ENCODE peak calls at places on chromosomes 1 and 21, in seven cellular contexts. One of them, this sample, is unnamed.
A peak's percentile ranks its signal among the peaks of the same experiment; 100 is the strongest.

GRCh38 chr1:207030522-207031009 is 2.0 kb downstream of the C1orf116 start:
- DNase-seq in mesenchymal stem cell: no peak
- DNase-seq in H9: no peak
- DNase-seq in mesendoderm: peak; percentile 53
- DNase-seq in H1: no peak
- DNase-seq in trophoblast cell: no peak
- DNase-seq in IMR-90: no peak
- DNase-seq in this sample: no peak

GRCh38 chr1:196723325-196724185 is 51.1 kb upstream of the CFHR3 start:
- DNase-seq in IMR-90: peak; percentile 23
- DNase-seq in trophoblast cell: peak; percentile 81
- DNase-seq in H1: peak; percentile 53
- DNase-seq in H9: peak; percentile 88
- DNase-seq in mesenchymal stem cell: peak; percentile 26
- DNase-seq in mesendoderm: peak; percentile 88
- DNase-seq in this sample: peak; percentile 51

GRCh38 chr1:36217667-36218066 is 6.6 kb upstream of the THRAP3 start:
- DNase-seq in mesendoderm: peak; percentile 26
- DNase-seq in mesenchymal stem cell: peak; percentile 40
- DNase-seq in trophoblast cell: no peak
- DNase-seq in IMR-90: peak; percentile 48
- DNase-seq in H9: no peak
- DNase-seq in H1: no peak
- DNase-seq in this sample: no peak

GRCh38 chr1:41690331-41690730 is 205.8 kb upstream of the EDN2 start:
- DNase-seq in IMR-90: no peak
- DNase-seq in trophoblast cell: no peak
- DNase-seq in mesendoderm: no peak
- DNase-seq in H1: no peak
- DNase-seq in H9: no peak
- DNase-seq in mesenchymal stem cell: no peak
- DNase-seq in this sample: no peak

GRCh38 chr1:112852276-112852675 is 103.7 kb downstream of the SLC16A1 start:
- DNase-seq in H1: no peak
- DNase-seq in mesendoderm: no peak
- DNase-seq in H9: no peak
- DNase-seq in trophoblast cell: peak; percentile 29
- DNase-seq in mesenchymal stem cell: no peak
- DNase-seq in IMR-90: no peak
- DNase-seq in this sample: no peak

GRCh38 chr1:55685560-55685959 is 470.4 kb upstream of the USP24 start:
- DNase-seq in mesenchymal stem cell: no peak
- DNase-seq in H9: no peak
- DNase-seq in IMR-90: no peak
- DNase-seq in trophoblast cell: no peak
- DNase-seq in mesendoderm: no peak
- DNase-seq in H1: no peak
- DNase-seq in this sample: no peak

GRCh38 chr1:34212673-34213072 is 36.0 kb downstream of the C1orf94 start:
- DNase-seq in H1: no peak
- DNase-seq in trophoblast cell: no peak
- DNase-seq in H9: no peak
- DNase-seq in mesendoderm: no peak
- DNase-seq in IMR-90: no peak
- DNase-seq in mesenchymal stem cell: no peak
- DNase-seq in this sample: no peak

GRCh38 chr1:174060090-174060489 is 37.9 kb upstream of the RC3H1 start:
- DNase-seq in H1: no peak
- DNase-seq in mesenchymal stem cell: no peak
- DNase-seq in mesendoderm: peak; percentile 61
- DNase-seq in trophoblast cell: no peak
- DNase-seq in IMR-90: peak; percentile 22
- DNase-seq in H9: no peak
- DNase-seq in this sample: no peak

GRCh38 chr1:115545791-115546733 is 95.7 kb upstream of the VANGL1 start:
- DNase-seq in trophoblast cell: peak; percentile 94
- DNase-seq in H1: peak; percentile 56
- DNase-seq in mesendoderm: peak; percentile 99
- DNase-seq in mesenchymal stem cell: peak; percentile 91
- DNase-seq in IMR-90: peak; percentile 95
- DNase-seq in H9: peak; percentile 90
- DNase-seq in this sample: no peak

GRCh38 chr1:183039985-183040447 is 16.8 kb downstream of the LAMC1 start:
- DNase-seq in trophoblast cell: no peak
- DNase-seq in IMR-90: peak; percentile 88
- DNase-seq in mesendoderm: no peak
- DNase-seq in mesenchymal stem cell: peak; percentile 85
- DNase-seq in H1: no peak
- DNase-seq in H9: no peak
- DNase-seq in this sample: no peak

GRCh38 chr1:43979528-43980254 is 681 bp downstream of the B4GALT2 start:
- DNase-seq in H9: no peak
- DNase-seq in H1: no peak
- DNase-seq in mesenchymal stem cell: peak; percentile 58
- DNase-seq in trophoblast cell: no peak
- DNase-seq in IMR-90: peak; percentile 41
- DNase-seq in mesendoderm: peak; percentile 26
- DNase-seq in this sample: no peak

GRCh38 chr21:39314155-39315027 is 959 bp upstream of the BRWD1 start:
- DNase-seq in H1: no peak
- DNase-seq in trophoblast cell: peak; percentile 12
- DNase-seq in mesenchymal stem cell: peak; percentile 72
- DNase-seq in mesendoderm: peak; percentile 79
- DNase-seq in IMR-90: peak; percentile 65
- DNase-seq in H9: peak; percentile 63
- DNase-seq in this sample: no peak

GRCh38 chr21:37564924-37565529 is 198.5 kb downstream of the DYRK1A start:
- DNase-seq in mesendoderm: no peak
- DNase-seq in mesenchymal stem cell: peak; percentile 41
- DNase-seq in H9: no peak
- DNase-seq in H1: no peak
- DNase-seq in IMR-90: peak; percentile 15
- DNase-seq in trophoblast cell: peak; percentile 43
- DNase-seq in this sample: no peak

GRCh38 chr1:230310381-230311163 is 115.6 kb downstream of the PGBD5 start:
- DNase-seq in H9: peak; percentile 61
- DNase-seq in mesendoderm: peak; percentile 64
- DNase-seq in trophoblast cell: peak; percentile 52
- DNase-seq in mesenchymal stem cell: peak; percentile 71
- DNase-seq in IMR-90: peak; percentile 68
- DNase-seq in H1: no peak
- DNase-seq in this sample: peak; percentile 81

GRCh38 chr1:46747683-46748288 is 28.9 kb upstream of the EFCAB14 start:
- DNase-seq in mesenchymal stem cell: peak; percentile 50
- DNase-seq in H1: no peak
- DNase-seq in IMR-90: peak; percentile 55
- DNase-seq in mesendoderm: peak; percentile 86
- DNase-seq in trophoblast cell: peak; percentile 43
- DNase-seq in H9: peak; percentile 71
- DNase-seq in this sample: peak; percentile 47

GRCh38 chr1:156961709-156962108 is 41.3 kb downstream of the LRRC71 start:
- DNase-seq in mesenchymal stem cell: no peak
- DNase-seq in H9: no peak
- DNase-seq in H1: no peak
- DNase-seq in mesendoderm: peak; percentile 56
- DNase-seq in trophoblast cell: no peak
- DNase-seq in IMR-90: no peak
- DNase-seq in this sample: no peak

GRCh38 chr1:85554630-85555327 is 25.8 kb upstream of the CCN1 start:
- DNase-seq in mesenchymal stem cell: peak; percentile 34
- DNase-seq in H1: no peak
- DNase-seq in trophoblast cell: no peak
- DNase-seq in IMR-90: peak; percentile 70
- DNase-seq in H9: no peak
- DNase-seq in mesendoderm: no peak
- DNase-seq in this sample: no peak

GRCh38 chr1:94544706-94545490 is 3.3 kb upstream of the F3 start:
- DNase-seq in trophoblast cell: no peak
- DNase-seq in mesenchymal stem cell: peak; percentile 85
- DNase-seq in H9: no peak
- DNase-seq in mesendoderm: peak; percentile 71
- DNase-seq in IMR-90: peak; percentile 88
- DNase-seq in H1: no peak
- DNase-seq in this sample: no peak

GRCh38 chr1:159869173-159869572 is 6.7 kb upstream of the VSIG8 start:
- DNase-seq in H9: no peak
- DNase-seq in mesendoderm: no peak
- DNase-seq in mesenchymal stem cell: peak; percentile 68
- DNase-seq in H1: no peak
- DNase-seq in trophoblast cell: peak; percentile 94
- DNase-seq in IMR-90: peak; percentile 86
- DNase-seq in this sample: no peak

GRCh38 chr21:45421071-45421845 is 16.3 kb downstream of the COL18A1 start:
- DNase-seq in trophoblast cell: no peak
- DNase-seq in IMR-90: no peak
- DNase-seq in mesendoderm: no peak
- DNase-seq in H1: no peak
- DNase-seq in mesenchymal stem cell: no peak
- DNase-seq in H9: no peak
- DNase-seq in this sample: no peak

GRCh38 chr1:15214507-15214906 is 32.5 kb upstream of the FHAD1 start:
- DNase-seq in H9: no peak
- DNase-seq in H1: no peak
- DNase-seq in mesendoderm: no peak
- DNase-seq in mesenchymal stem cell: peak; percentile 86
- DNase-seq in IMR-90: peak; percentile 55
- DNase-seq in trophoblast cell: peak; percentile 49
- DNase-seq in this sample: peak; percentile 92

GRCh38 chr21:44527156-44527982 is 12.6 kb downstream of the KRTAP10-1 start:
- DNase-seq in H9: peak; percentile 21
- DNase-seq in H1: no peak
- DNase-seq in trophoblast cell: no peak
- DNase-seq in mesenchymal stem cell: no peak
- DNase-seq in IMR-90: no peak
- DNase-seq in mesendoderm: no peak
- DNase-seq in this sample: no peak

GRCh38 chr1:194537521-194537920 is 1351.1 kb upstream of the B3GALT2 start:
- DNase-seq in mesenchymal stem cell: no peak
- DNase-seq in H9: no peak
- DNase-seq in mesendoderm: no peak
- DNase-seq in trophoblast cell: no peak
- DNase-seq in H1: no peak
- DNase-seq in IMR-90: no peak
- DNase-seq in this sample: no peak

GRCh38 chr1:9910425-9911178 is 533 bp upstream of the CTNNBIP1 start:
- DNase-seq in H9: peak; percentile 99
- DNase-seq in mesendoderm: peak; percentile 99
- DNase-seq in trophoblast cell: peak; percentile 99
- DNase-seq in mesenchymal stem cell: peak; percentile 99
- DNase-seq in H1: peak; percentile 96
- DNase-seq in IMR-90: peak; percentile 98
- DNase-seq in this sample: peak; percentile 98

GRCh38 chr1:192994141-192994540 is 65.0 kb downstream of the UCHL5 start:
- DNase-seq in mesendoderm: no peak
- DNase-seq in H1: no peak
- DNase-seq in H9: no peak
- DNase-seq in IMR-90: no peak
- DNase-seq in trophoblast cell: no peak
- DNase-seq in mesenchymal stem cell: no peak
- DNase-seq in this sample: no peak
- H4K8ac ChIP-seq in mesendoderm: no peak overlapping the region
- H4K8ac ChIP-seq in H1: no peak overlapping the region
- H4K8ac ChIP-seq in H9: no peak overlapping the region
- H4K8ac ChIP-seq in IMR-90: no peak overlapping the region
- H4K8ac ChIP-seq in trophoblast cell: no peak overlapping the region
- H4K8ac ChIP-seq in mesenchymal stem cell: no peak overlapping the region
- H4K8ac ChIP-seq in this sample: no peak overlapping the region

GRCh38 chr1:222279591-222279990 is 268.3 kb downstream of the HHIPL2 start:
- DNase-seq in trophoblast cell: no peak
- DNase-seq in H1: no peak
- DNase-seq in mesenchymal stem cell: no peak
- DNase-seq in mesendoderm: no peak
- DNase-seq in H9: no peak
- DNase-seq in IMR-90: no peak
- DNase-seq in this sample: no peak

GRCh38 chr1:222276062-222276461 is 271.8 kb downstream of the HHIPL2 start:
- DNase-seq in IMR-90: no peak
- DNase-seq in mesendoderm: peak; percentile 76
- DNase-seq in mesenchymal stem cell: no peak
- DNase-seq in H1: no peak
- DNase-seq in trophoblast cell: no peak
- DNase-seq in H9: no peak
- DNase-seq in this sample: no peak
- H2BK5ac ChIP-seq in IMR-90: no peak overlapping the region
- H2BK5ac ChIP-seq in mesendoderm: no peak overlapping the region
- H2BK5ac ChIP-seq in mesenchymal stem cell: no peak overlapping the region
- H2BK5ac ChIP-seq in H1: no peak overlapping the region
- H2BK5ac ChIP-seq in trophoblast cell: no peak overlapping the region
- H2BK5ac ChIP-seq in H9: no peak overlapping the region
- H2BK5ac ChIP-seq in this sample: no peak overlapping the region

GRCh38 chr1:192807968-192808587 is 761 bp upstream of the RGS2 start:
- DNase-seq in IMR-90: peak; percentile 71
- DNase-seq in trophoblast cell: no peak
- DNase-seq in mesendoderm: peak; percentile 59
- DNase-seq in H1: no peak
- DNase-seq in mesenchymal stem cell: peak; percentile 79
- DNase-seq in H9: no peak
- DNase-seq in this sample: no peak
- H4K8ac ChIP-seq in IMR-90: peak overlapping the region; percentile 80
- H4K8ac ChIP-seq in trophoblast cell: peak overlapping the region; percentile 97
- H4K8ac ChIP-seq in mesendoderm: no peak overlapping the region
- H4K8ac ChIP-seq in H1: peak overlapping the region; percentile 91
- H4K8ac ChIP-seq in mesenchymal stem cell: peak overlapping the region; percentile 85
- H4K8ac ChIP-seq in H9: no peak overlapping the region
- H4K8ac ChIP-seq in this sample: no peak overlapping the region

GRCh38 chr21:28671549-28672195 is 321.0 kb downstream of the LTN1 start:
- DNase-seq in H9: no peak
- DNase-seq in mesenchymal stem cell: peak; percentile 25
- DNase-seq in trophoblast cell: no peak
- DNase-seq in mesendoderm: no peak
- DNase-seq in IMR-90: no peak
- DNase-seq in H1: no peak
- DNase-seq in this sample: no peak
- H2BK5ac ChIP-seq in H9: no peak overlapping the region
- H2BK5ac ChIP-seq in mesenchymal stem cell: no peak overlapping the region
- H2BK5ac ChIP-seq in trophoblast cell: no peak overlapping the region
- H2BK5ac ChIP-seq in mesendoderm: no peak overlapping the region
- H2BK5ac ChIP-seq in IMR-90: no peak overlapping the region
- H2BK5ac ChIP-seq in H1: no peak overlapping the region
- H2BK5ac ChIP-seq in this sample: no peak overlapping the region

DNA sequence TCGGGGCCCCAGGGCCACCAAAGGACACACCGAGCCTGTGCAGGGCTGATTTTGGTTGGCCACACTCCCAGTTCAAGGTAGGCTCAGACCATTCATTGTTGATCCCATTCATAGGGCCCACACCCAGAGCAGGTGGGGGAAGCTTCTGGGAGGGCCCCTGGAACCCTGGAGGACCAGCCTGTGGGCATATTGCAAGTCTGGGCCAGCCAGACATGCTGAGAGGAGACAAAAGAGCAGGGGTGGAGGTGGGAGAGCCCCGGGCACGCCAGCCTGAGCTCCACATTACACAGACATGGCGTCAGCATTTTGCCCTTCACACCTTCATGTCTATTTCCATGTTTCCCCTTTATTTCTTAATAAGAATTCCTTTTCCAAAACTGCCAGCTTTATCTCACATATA is 25.7 kb downstream of the PMVK start:
- DNase-seq in trophoblast cell: no peak
- DNase-seq in IMR-90: no peak
- DNase-seq in mesenchymal stem cell: no peak
- DNase-seq in H1: no peak
- DNase-seq in mesendoderm: no peak
- DNase-seq in H9: no peak
- DNase-seq in this sample: no peak
- H4K8ac ChIP-seq in trophoblast cell: no peak overlapping the region
- H4K8ac ChIP-seq in IMR-90: no peak overlapping the region
- H4K8ac ChIP-seq in mesenchymal stem cell: no peak overlapping the region
- H4K8ac ChIP-seq in H1: no peak overlapping the region
- H4K8ac ChIP-seq in mesendoderm: no peak overlapping the region
- H4K8ac ChIP-seq in H9: no peak overlapping the region
- H4K8ac ChIP-seq in this sample: no peak overlapping the region